ENCODE peak calls at places on chromosomes 2 and 18, in ten cellular contexts. P is GM23338, L is MM.1S, X is GM12878, U is HepG2, T is neural progenitor cell, V is PC-3, B is hepatocyte, O is GM23248, C is astrocyte. K is an unnamed sample.

GRCh38 chr2:59044733-59045132 is 803.6 kb upstream of the FANCL start:
- DNase-seq in C (no peak), T (no peak), O (no peak), P (no peak), L (no peak), B (no peak), X (no peak), V (no peak), U (no peak), K (no peak)

GRCh38 chr2:203894262-203894661 is 26.7 kb downstream of the CTLA4 start:
- DNase-seq in T (no peak), X (no peak), U (no peak), L (no peak), B (no peak), P (no peak), V (no peak), C (no peak), O (no peak), K (no peak)

GRCh38 chr18:13993730-13994129 is 78.4 kb upstream of the MC2R start:
- DNase-seq in X (no peak), P (no peak), L (no peak), T (no peak), C (no peak), U (no peak), O (no peak), B (no peak), V (no peak), K (no peak)

GRCh38 chr18:9516437-9517064 is 41.2 kb downstream of the RALBP1 start:
- DNase-seq in L (peak; percentile 57), C (peak; percentile 14), X (peak; percentile 17), T (peak; percentile 47), V (peak; percentile 79), P (peak; percentile 69), B (peak; percentile 42), U (peak; percentile 14), O (peak; percentile 65), K (peak; percentile 72)

GRCh38 chr18:34928068-34928753 is 113.0 kb upstream of the MAPRE2 start:
- DNase-seq in V (no peak), X (no peak), C (no peak), B (peak; percentile 23), U (peak; percentile 94), T (no peak), O (no peak), P (peak; percentile 15), L (no peak), K (peak; percentile 37)

GRCh38 chr2:219178377-219179175 is 501 bp downstream of the RETREG2 start:
- DNase-seq in L (peak; percentile 37), T (peak; percentile 81), B (peak; percentile 73), P (peak; percentile 51), V (peak; percentile 13), U (no peak), O (peak; percentile 67), X (no peak), C (peak; percentile 7), K (peak; percentile 28)

GRCh38 chr2:179349670-179350303 is 85.2 kb upstream of the SESTD1 start:
- DNase-seq in B (no peak), X (no peak), T (no peak), C (no peak), V (no peak), U (no peak), O (no peak), P (no peak), L (no peak), K (no peak)

GRCh38 chr2:13652531-13653313 is 936.0 kb downstream of the TRIB2 start:
- DNase-seq in V (peak; percentile 82), X (no peak), P (no peak), C (peak; percentile 81), U (no peak), L (peak; percentile 52), O (peak; percentile 86), B (no peak), T (no peak), K (peak; percentile 50)

GRCh38 chr18:59060540-59060939 is 79.1 kb upstream of the SEC11C start:
- DNase-seq in L (no peak), T (no peak), B (no peak), X (no peak), O (no peak), C (no peak), U (no peak), P (no peak), V (no peak), K (no peak)

GRCh38 chr2:96092896-96093295 is 23.5 kb downstream of the ADRA2B start:
- DNase-seq in V (no peak), P (no peak), T (no peak), C (no peak), B (no peak), X (no peak), L (no peak), U (no peak), O (no peak), K (no peak)

GRCh38 chr2:241584446-241584845 is 25.9 kb downstream of the BOK start:
- DNase-seq in V (peak; percentile 36), T (no peak), U (no peak), B (no peak), X (no peak), O (peak; percentile 53), C (peak; percentile 79), L (no peak), P (peak; percentile 69), K (peak; percentile 30)

GRCh38 chr2:118492335-118492734 is 355.1 kb downstream of the EN1 start:
- DNase-seq in T (no peak), V (peak; percentile 77), L (peak; percentile 48), X (no peak), C (peak; percentile 12), B (peak; percentile 18), O (no peak), U (peak; percentile 23), P (peak; percentile 68), K (peak; percentile 20)

GRCh38 chr2:21836261-21836660 is 712.5 kb downstream of the TDRD15 start:
- DNase-seq in C (no peak), B (peak; percentile 10), X (no peak), T (no peak), L (no peak), P (no peak), O (no peak), V (no peak), U (no peak), K (no peak)

GRCh38 chr2:110858135-110858737 is 125.9 kb downstream of the ACOXL start:
- DNase-seq in B (no peak), U (no peak), T (no peak), V (no peak), L (peak; percentile 97), C (no peak), X (peak; percentile 69), O (no peak), P (peak; percentile 29), K (no peak)

GRCh38 chr2:176158306-176158643 is 1.2 kb downstream of the HOXD3 start:
- DNase-seq in X (no peak), T (no peak), P (peak; percentile 33), O (no peak), B (no peak), L (no peak), C (no peak), V (no peak), U (no peak), K (no peak)
- TF ChIP-seq EZH2 in X (no peak), T (no peak), P (peak; percentile 99), O (no peak), B (no peak), L (no peak), C (no peak), V (no peak), U (no peak), K (no peak)

GRCh38 chr2:104844813-104845551 is 8.9 kb upstream of the POU3F3 start:
- DNase-seq in L (no peak), B (no peak), C (no peak), U (no peak), O (no peak), T (peak; percentile 94), X (no peak), P (peak; percentile 86), V (no peak), K (no peak)
- TF ChIP-seq EZH2 in L (no peak), B (peak; percentile 58), C (peak; percentile 61), U (no peak), O (no peak), T (peak; percentile 52), X (no peak), P (peak; percentile 76), V (no peak), K (peak; percentile 64)

GRCh38 chr2:144515425-144515693 is 4.6 kb downstream of the ZEB2 start:
- DNase-seq in V (no peak), O (no peak), X (no peak), U (no peak), C (no peak), P (no peak), L (no peak), T (no peak), B (no peak), K (no peak)
- TF ChIP-seq EZH2 in V (no peak), O (no peak), X (no peak), U (no peak), C (no peak), P (no peak), L (no peak), T (no peak), B (no peak), K (no peak)

GRCh38 chr2:16506366-16506765 is 159.3 kb downstream of the CYRIA start:
- DNase-seq in X (no peak), C (no peak), B (peak; percentile 32), V (no peak), P (no peak), U (no peak), L (no peak), O (no peak), T (no peak), K (no peak)

GRCh38 chr2:16509042-16509441 is 156.6 kb downstream of the CYRIA start:
- DNase-seq in T (no peak), P (no peak), X (no peak), L (no peak), V (no peak), C (no peak), B (no peak), U (no peak), O (no peak), K (no peak)

GRCh38 chr2:16507655-16508054 is 158.0 kb downstream of the CYRIA start:
- DNase-seq in O (peak; percentile 12), V (no peak), L (no peak), U (no peak), C (no peak), B (peak; percentile 23), X (no peak), P (peak; percentile 37), T (peak; percentile 35), K (no peak)

GRCh38 chr2:16511041-16511440 is 154.6 kb downstream of the CYRIA start:
- DNase-seq in L (no peak), C (no peak), P (no peak), O (no peak), B (no peak), V (no peak), U (no peak), T (no peak), X (no peak), K (no peak)

DNA sequence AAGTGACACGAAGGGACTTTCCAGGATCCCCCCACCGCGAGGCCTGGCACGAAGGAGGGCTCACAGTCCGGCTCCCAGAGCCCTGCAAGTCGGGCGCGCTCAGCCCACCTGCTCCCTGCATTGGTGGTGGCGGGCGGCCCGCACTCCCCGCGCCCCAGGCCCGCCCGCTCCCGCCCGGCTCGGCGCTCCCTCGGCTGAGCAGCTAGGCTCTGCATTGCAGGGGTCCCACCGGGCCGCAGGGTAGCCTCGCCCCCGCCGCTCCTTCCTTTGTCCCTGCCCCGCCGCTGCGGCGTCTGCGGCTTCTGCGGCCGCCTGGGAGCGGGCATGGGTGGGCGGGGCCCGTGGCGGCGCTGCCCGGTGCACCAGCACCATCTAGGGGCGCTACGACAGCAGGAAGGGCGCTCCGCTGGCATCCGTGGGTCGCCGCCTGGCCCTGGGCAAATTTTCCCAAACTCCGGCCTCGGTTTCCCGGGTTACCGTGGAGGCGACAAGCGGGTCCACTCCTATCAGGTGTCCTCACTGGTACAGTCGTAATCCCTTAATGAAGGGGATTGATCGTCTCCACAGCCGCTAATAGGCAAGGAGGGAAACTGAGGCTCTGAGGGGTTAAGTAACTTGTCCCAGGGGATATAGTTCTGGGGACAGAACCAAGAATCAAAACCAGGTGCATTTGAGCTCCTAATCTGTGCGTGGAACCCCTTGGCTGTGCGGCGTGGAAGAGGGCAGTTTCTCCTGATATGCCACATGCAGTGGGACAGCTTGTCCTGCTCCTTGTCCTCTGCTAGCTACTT is 157.4 kb downstream of the CYRIA start:
- DNase-seq in O (peak; percentile 52), V (peak; percentile 28), X (no peak), U (peak; percentile 21), L (peak; percentile 40), P (peak; percentile 83), T (peak; percentile 92), B (peak; percentile 84), C (no peak), K (peak; percentile 9)
- TF ChIP-seq EZH2 in O (no peak), V (no peak), X (no peak), U (no peak), L (no peak), P (no peak), T (no peak), B (no peak), C (no peak), K (no peak)

K was measured in fibroblast of lung.